ENCODE peak calls at places on chromosomes 6 and 20, in six cellular contexts. One of them, this sample, is unnamed.

GRCh38 chr6:82363368-82364086 is at the start of gene TPBG:
- DNase-seq in left lung: peak
- DNase-seq in Caco-2: peak
- DNase-seq in HFF-Myc: peak
- DNase-seq in uterus: peak
- DNase-seq in CD8-positive, alpha-beta T cell: no peak
- DNase-seq in this sample: no peak

GRCh38 chr20:51365670-51366069 is 176.8 kb downstream of the NFATC2 start:
- DNase-seq in uterus: no peak
- DNase-seq in left lung: no peak
- DNase-seq in HFF-Myc: no peak
- DNase-seq in Caco-2: no peak
- DNase-seq in CD8-positive, alpha-beta T cell: no peak
- DNase-seq in this sample: no peak

GRCh38 chr6:54074109-54074508 is 37.1 kb upstream of the MLIP start:
- DNase-seq in CD8-positive, alpha-beta T cell: no peak
- DNase-seq in Caco-2: no peak
- DNase-seq in uterus: no peak
- DNase-seq in left lung: no peak
- DNase-seq in HFF-Myc: no peak
- DNase-seq in this sample: no peak

GRCh38 chr6:55449219-55449618 is 122.0 kb downstream of the GFRAL start:
- DNase-seq in uterus: no peak
- DNase-seq in Caco-2: peak
- DNase-seq in CD8-positive, alpha-beta T cell: no peak
- DNase-seq in left lung: no peak
- DNase-seq in HFF-Myc: no peak
- DNase-seq in this sample: no peak

GRCh38 chr6:41970436-41970846 is 28.8 kb upstream of the CCND3 start:
- DNase-seq in HFF-Myc: no peak
- DNase-seq in uterus: no peak
- DNase-seq in left lung: peak
- DNase-seq in Caco-2: no peak
- DNase-seq in CD8-positive, alpha-beta T cell: no peak
- DNase-seq in this sample: no peak

GRCh38 chr20:60062431-60063336 is 104.5 kb downstream of the CDH26 start:
- DNase-seq in uterus: peak
- DNase-seq in Caco-2: no peak
- DNase-seq in CD8-positive, alpha-beta T cell: no peak
- DNase-seq in HFF-Myc: peak
- DNase-seq in left lung: no peak
- DNase-seq in this sample: no peak

GRCh38 chr6:53730767-53731166 is 64.0 kb upstream of the LRRC1 start:
- DNase-seq in uterus: no peak
- DNase-seq in left lung: no peak
- DNase-seq in HFF-Myc: no peak
- DNase-seq in Caco-2: no peak
- DNase-seq in CD8-positive, alpha-beta T cell: no peak
- DNase-seq in this sample: no peak

GRCh38 chr20:12113468-12114371 is 196.0 kb downstream of the BTBD3 start:
- DNase-seq in Caco-2: no peak
- DNase-seq in HFF-Myc: peak
- DNase-seq in CD8-positive, alpha-beta T cell: no peak
- DNase-seq in uterus: no peak
- DNase-seq in left lung: no peak
- DNase-seq in this sample: no peak

GRCh38 chr20:58515240-58516212 is at the start of gene APCDD1L:
- DNase-seq in left lung: no peak
- DNase-seq in CD8-positive, alpha-beta T cell: no peak
- DNase-seq in HFF-Myc: no peak
- DNase-seq in uterus: peak
- DNase-seq in Caco-2: peak
- DNase-seq in this sample: no peak

GRCh38 chr20:33917813-33918525 is 75.7 kb upstream of the RALY start:
- DNase-seq in CD8-positive, alpha-beta T cell: no peak
- DNase-seq in HFF-Myc: no peak
- DNase-seq in uterus: no peak
- DNase-seq in Caco-2: no peak
- DNase-seq in left lung: no peak
- DNase-seq in this sample: no peak

GRCh38 chr6:148423133-148423532 is 80.5 kb downstream of the SASH1 start:
- DNase-seq in uterus: no peak
- DNase-seq in HFF-Myc: no peak
- DNase-seq in left lung: no peak
- DNase-seq in Caco-2: no peak
- DNase-seq in CD8-positive, alpha-beta T cell: no peak
- DNase-seq in this sample: no peak

GRCh38 chr20:49684335-49684997 is 29.2 kb downstream of the B4GALT5 start:
- DNase-seq in left lung: no peak
- DNase-seq in uterus: no peak
- DNase-seq in Caco-2: no peak
- DNase-seq in HFF-Myc: no peak
- DNase-seq in CD8-positive, alpha-beta T cell: no peak
- DNase-seq in this sample: no peak

GRCh38 chr20:62666736-62667529 is 24.6 kb downstream of the SLCO4A1 start:
- DNase-seq in uterus: peak
- DNase-seq in left lung: peak
- DNase-seq in Caco-2: no peak
- DNase-seq in CD8-positive, alpha-beta T cell: no peak
- DNase-seq in HFF-Myc: no peak
- DNase-seq in this sample: no peak

GRCh38 chr6:91731939-91732338 is 1145.1 kb upstream of the MAP3K7 start:
- DNase-seq in Caco-2: no peak
- DNase-seq in left lung: no peak
- DNase-seq in HFF-Myc: no peak
- DNase-seq in uterus: no peak
- DNase-seq in CD8-positive, alpha-beta T cell: no peak
- DNase-seq in this sample: no peak

GRCh38 chr6:108535079-108535742 is 25.5 kb upstream of the FOXO3 start:
- DNase-seq in CD8-positive, alpha-beta T cell: no peak
- DNase-seq in HFF-Myc: no peak
- DNase-seq in left lung: no peak
- DNase-seq in Caco-2: no peak
- DNase-seq in uterus: no peak
- DNase-seq in this sample: no peak

GRCh38 chr6:7080311-7080710 is 27.4 kb upstream of the RREB1 start:
- DNase-seq in CD8-positive, alpha-beta T cell: no peak
- DNase-seq in left lung: no peak
- DNase-seq in Caco-2: no peak
- DNase-seq in uterus: no peak
- DNase-seq in HFF-Myc: no peak
- DNase-seq in this sample: no peak

GRCh38 chr20:37567331-37567665 is 39.6 kb upstream of the BLCAP start:
- DNase-seq in Caco-2: no peak
- DNase-seq in CD8-positive, alpha-beta T cell: no peak
- DNase-seq in left lung: no peak
- DNase-seq in uterus: no peak
- DNase-seq in HFF-Myc: no peak
- DNase-seq in this sample: no peak

GRCh38 chr6:128648022-128648598 is 127.7 kb upstream of the PTPRK start:
- DNase-seq in Caco-2: no peak
- DNase-seq in HFF-Myc: no peak
- DNase-seq in CD8-positive, alpha-beta T cell: no peak
- DNase-seq in uterus: no peak
- DNase-seq in left lung: no peak
- DNase-seq in this sample: no peak

GRCh38 chr6:112409311-112409710 is 62.2 kb downstream of the RFPL4B start:
- DNase-seq in uterus: no peak
- DNase-seq in left lung: no peak
- DNase-seq in Caco-2: no peak
- DNase-seq in CD8-positive, alpha-beta T cell: no peak
- DNase-seq in HFF-Myc: no peak
- DNase-seq in this sample: no peak

GRCh38 chr6:38944655-38945279 is 103.8 kb upstream of the GLP1R start:
- DNase-seq in HFF-Myc: no peak
- DNase-seq in left lung: no peak
- DNase-seq in uterus: no peak
- DNase-seq in Caco-2: no peak
- DNase-seq in CD8-positive, alpha-beta T cell: no peak
- DNase-seq in this sample: no peak

GRCh38 chr20:19964289-19965263 is 52.6 kb upstream of the NAA20 start:
- DNase-seq in uterus: peak
- DNase-seq in left lung: peak
- DNase-seq in HFF-Myc: peak
- DNase-seq in Caco-2: peak
- DNase-seq in CD8-positive, alpha-beta T cell: no peak
- DNase-seq in this sample: no peak

GRCh38 chr20:2507875-2508630 is 662 bp downstream of the ZNF343 start:
- DNase-seq in left lung: no peak
- DNase-seq in Caco-2: no peak
- DNase-seq in uterus: no peak
- DNase-seq in CD8-positive, alpha-beta T cell: no peak
- DNase-seq in HFF-Myc: no peak
- DNase-seq in this sample: no peak

GRCh38 chr20:17571153-17571527 is 1.3 kb downstream of the DSTN start:
- DNase-seq in uterus: no peak
- DNase-seq in left lung: no peak
- DNase-seq in CD8-positive, alpha-beta T cell: no peak
- DNase-seq in Caco-2: no peak
- DNase-seq in HFF-Myc: no peak
- DNase-seq in this sample: no peak

GRCh38 chr20:17569616-17570346 is at the start of gene DSTN:
- DNase-seq in HFF-Myc: peak
- DNase-seq in uterus: peak
- DNase-seq in Caco-2: peak
- DNase-seq in CD8-positive, alpha-beta T cell: peak
- DNase-seq in left lung: peak
- DNase-seq in this sample: peak

GRCh38 chr20:17570347-17571152 is 675 bp downstream of the DSTN start:
- DNase-seq in CD8-positive, alpha-beta T cell: peak
- DNase-seq in HFF-Myc: no peak
- DNase-seq in uterus: peak
- DNase-seq in left lung: peak
- DNase-seq in Caco-2: peak
- DNase-seq in this sample: no peak

GRCh38 chr20:17568045-17568788 is 1.7 kb upstream of the DSTN start:
- DNase-seq in left lung: no peak
- DNase-seq in uterus: no peak
- DNase-seq in HFF-Myc: no peak
- DNase-seq in CD8-positive, alpha-beta T cell: no peak
- DNase-seq in Caco-2: peak
- DNase-seq in this sample: no peak

DNA sequence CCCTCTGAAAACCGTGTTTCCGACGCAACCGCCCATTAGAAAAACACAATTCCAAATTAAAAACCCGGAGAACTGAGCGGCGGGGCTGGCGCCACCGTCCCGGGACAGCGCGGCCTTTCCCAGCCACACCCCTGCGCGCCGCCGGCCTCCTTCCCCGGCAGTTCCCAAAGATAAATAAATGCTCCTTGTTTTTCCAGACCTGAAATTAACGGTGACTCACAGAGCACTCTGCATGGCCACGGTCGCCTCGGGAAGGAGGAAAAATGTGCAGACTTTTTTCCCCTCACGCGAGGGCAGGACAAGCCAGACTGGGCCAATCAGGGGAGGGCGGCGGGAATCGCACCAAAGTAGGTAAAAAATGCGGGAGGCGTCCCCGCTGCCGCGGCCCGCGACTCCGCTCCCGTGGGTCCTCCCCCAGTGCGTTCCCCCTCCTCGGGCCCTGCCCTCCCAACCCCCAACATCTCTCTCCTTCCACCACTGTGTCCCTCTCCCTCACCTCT is 853 bp upstream of the DSTN start:
- DNase-seq in HFF-Myc: peak
- DNase-seq in CD8-positive, alpha-beta T cell: no peak
- DNase-seq in left lung: peak
- DNase-seq in Caco-2: peak
- DNase-seq in uterus: peak
- DNase-seq in this sample: peak
- TF ChIP-seq CTCF in HFF-Myc: no peak
- TF ChIP-seq CTCF in CD8-positive, alpha-beta T cell: no peak
- TF ChIP-seq CTCF in left lung: no peak
- TF ChIP-seq CTCF in Caco-2: no peak
- TF ChIP-seq CTCF in uterus: no peak
- TF ChIP-seq CTCF in this sample: no peak

DNA sequence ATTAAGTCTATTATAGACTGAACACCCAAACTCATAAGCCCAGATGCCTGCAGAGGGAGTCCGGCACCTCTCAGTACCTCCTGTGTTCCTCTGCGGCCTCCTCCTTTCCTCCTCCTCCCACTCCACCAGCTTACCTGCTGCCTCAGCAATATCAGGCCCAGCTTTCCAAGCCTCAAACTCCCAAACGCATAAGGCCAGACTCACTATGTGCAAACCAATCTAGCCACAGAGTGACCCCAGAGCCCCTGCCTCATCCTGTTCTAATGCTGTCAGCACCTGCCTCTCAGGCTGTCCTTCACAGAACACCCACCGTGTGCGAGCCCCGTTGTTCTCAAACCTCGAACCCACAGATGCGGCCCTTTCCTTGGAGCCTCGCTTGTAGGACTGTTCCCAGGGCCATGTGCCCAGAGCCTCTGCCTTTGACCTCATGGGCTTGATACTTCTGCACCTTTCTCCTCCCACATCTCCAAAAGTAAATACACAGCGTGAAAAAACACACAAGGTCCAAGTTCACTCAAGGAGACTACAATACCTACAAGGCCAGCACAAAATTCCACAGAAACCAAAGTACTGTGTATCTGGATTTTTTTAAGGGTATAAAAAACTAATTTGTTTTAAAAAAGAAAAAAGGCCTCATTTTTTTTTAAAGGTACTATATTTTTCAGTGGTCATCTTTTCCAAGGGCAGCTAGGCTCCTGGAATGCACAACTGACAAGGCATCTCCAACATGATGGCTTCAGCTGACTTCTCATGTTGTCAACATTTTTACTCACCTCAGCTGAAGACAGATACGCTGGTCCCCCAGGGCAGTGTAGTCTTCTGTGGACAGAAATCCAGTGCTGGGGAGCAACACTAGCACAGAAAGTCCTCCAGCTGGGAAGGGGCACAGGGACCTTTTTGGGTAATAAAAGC is 52.3 kb downstream of the ABHD12 start:
- DNase-seq in CD8-positive, alpha-beta T cell: no peak
- DNase-seq in left lung: no peak
- DNase-seq in Caco-2: peak
- DNase-seq in HFF-Myc: no peak
- DNase-seq in uterus: no peak
- DNase-seq in this sample: no peak
- TF ChIP-seq CTCF in CD8-positive, alpha-beta T cell: no peak
- TF ChIP-seq CTCF in left lung: no peak
- TF ChIP-seq CTCF in Caco-2: no peak
- TF ChIP-seq CTCF in HFF-Myc: no peak
- TF ChIP-seq CTCF in uterus: no peak
- TF ChIP-seq CTCF in this sample: no peak

DNA sequence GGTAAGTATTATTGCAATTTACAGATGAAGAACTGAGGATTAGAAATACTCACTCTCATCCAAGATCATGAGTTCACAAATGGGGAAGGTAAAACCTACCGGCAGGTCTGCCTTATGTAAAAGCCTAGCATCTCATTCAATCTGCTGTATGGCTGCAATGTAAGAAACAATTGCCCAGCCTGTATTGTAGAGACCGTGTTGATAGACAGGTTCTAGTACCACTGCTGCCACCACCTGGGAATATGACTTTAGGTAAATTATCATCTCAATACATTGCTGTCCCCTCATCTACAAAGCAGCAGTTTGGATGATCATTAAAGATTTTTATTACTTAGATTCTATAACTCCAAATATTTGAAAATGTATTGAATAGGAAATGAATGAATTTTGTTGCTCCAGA is 23.3 kb upstream of the ARHGAP18 start:
- DNase-seq in left lung: no peak
- DNase-seq in CD8-positive, alpha-beta T cell: no peak
- DNase-seq in uterus: no peak
- DNase-seq in HFF-Myc: no peak
- DNase-seq in Caco-2: no peak
- DNase-seq in this sample: no peak
- TF ChIP-seq CTCF in left lung: no peak
- TF ChIP-seq CTCF in CD8-positive, alpha-beta T cell: no peak
- TF ChIP-seq CTCF in uterus: no peak
- TF ChIP-seq CTCF in HFF-Myc: no peak
- TF ChIP-seq CTCF in Caco-2: no peak
- TF ChIP-seq CTCF in this sample: peak

GRCh38 chr6:167826230-167827061 is at the start of gene AFDN:
- DNase-seq in HFF-Myc: no peak
- DNase-seq in Caco-2: peak
- DNase-seq in CD8-positive, alpha-beta T cell: no peak
- DNase-seq in left lung: peak
- DNase-seq in uterus: peak
- DNase-seq in this sample: peak
- TF ChIP-seq CTCF in HFF-Myc: no peak
- TF ChIP-seq CTCF in Caco-2: peak
- TF ChIP-seq CTCF in CD8-positive, alpha-beta T cell: no peak
- TF ChIP-seq CTCF in left lung: no peak
- TF ChIP-seq CTCF in uterus: peak
- TF ChIP-seq CTCF in this sample: no peak

This sample was measured in CD4-positive, alpha-beta T cell.